ENCODE peak calls at places on chromosomes 12 and 14, in five cellular contexts. P is head of caudate nucleus; E is H1; I is LHCN-M2; A is activated CD4-positive, alpha-beta T cell treated with anti-CD3 and anti-CD28 coated beads, Interleukin-2, amount 50 U/mL, for 48 hours. N is an unnamed sample.
A peak's percentile ranks its signal among the peaks of the same experiment; 100 is the strongest.

GRCh38 chr12:127909031-127909430 is 357.9 kb upstream of the TMEM132C start:
- DNase-seq in P (no peak), E (no peak), I (no peak), A (no peak), N (no peak)

GRCh38 chr12:33439587-33440011 is at the start of gene SYT10:
- DNase-seq in P (peak; percentile 75), E (no peak), I (peak; percentile 11), A (no peak), N (no peak)

GRCh38 chr12:6171409-6172015 is 28.7 kb upstream of the CD9 start:
- DNase-seq in P (no peak), E (no peak), I (no peak), A (no peak), N (no peak)

GRCh38 chr12:49413010-49413409 is 45.7 kb downstream of the SPATS2 start:
- DNase-seq in P (no peak), E (no peak), I (no peak), A (no peak), N (no peak)

GRCh38 chr14:76880432-76880831 is 54.2 kb downstream of the LRRC74A start:
- DNase-seq in P (no peak), E (no peak), I (no peak), A (no peak), N (no peak)

GRCh38 chr14:67426983-67427601 is 15.1 kb upstream of the PLEK2 start:
- DNase-seq in P (peak; percentile 91), E (peak; percentile 82), I (peak; percentile 69), A (peak; percentile 62), N (peak; percentile 72)

GRCh38 chr12:29103539-29103974 is 45.5 kb upstream of the FAR2 start:
- DNase-seq in P (no peak), E (no peak), I (no peak), A (peak; percentile 12), N (peak; percentile 34)

GRCh38 chr14:51897791-51898190 is 37.4 kb downstream of the GNG2 start:
- DNase-seq in P (no peak), E (no peak), I (no peak), A (no peak), N (no peak)

GRCh38 chr12:120290541-120291312 is 976 bp downstream of the RNU4-2 start:
- DNase-seq in P (no peak), E (peak; percentile 64), I (peak; percentile 38), A (peak; percentile 34), N (peak; percentile 15)

GRCh38 chr14:37168721-37169120 is 3.7 kb downstream of the SLC25A21 start:
- DNase-seq in P (no peak), E (no peak), I (no peak), A (no peak), N (no peak)

GRCh38 chr12:88172844-88173407 is 30.8 kb downstream of the TMTC3 start:
- DNase-seq in P (no peak), E (no peak), I (peak; percentile 51), A (no peak), N (no peak)